ENCODE peak calls at places on chromosomes 12 and 14, in eight cellular contexts. One of them, this sample, is unnamed.

GRCh38 chr14:52876311-52876710 is 74.5 kb downstream of the FERMT2 start:
- DNase-seq in activated CD4-positive, alpha-beta T cell treated with anti-CD3 and anti-CD28 coated beads, Interleukin-2, amount 50 U/mL, for 1 hour: no peak
- DNase-seq in activated CD4-positive, alpha-beta memory T cell treated with anti-CD3 and anti-CD28 coated beads, Interleukin-2, amount 10 ng/mL, durations not matched to agents 7 days and 5 days: no peak
- DNase-seq in body of pancreas: no peak
- DNase-seq in foreskin fibroblast: peak
- DNase-seq in NCI-H146: no peak
- DNase-seq in tibial artery: no peak
- DNase-seq in neuronal stem cell: no peak
- DNase-seq in this sample: no peak

GRCh38 chr12:953776-954175 is 4.3 kb upstream of the RAD52 start:
- DNase-seq in activated CD4-positive, alpha-beta memory T cell treated with anti-CD3 and anti-CD28 coated beads, Interleukin-2, amount 10 ng/mL, durations not matched to agents 7 days and 5 days: no peak
- DNase-seq in NCI-H146: peak
- DNase-seq in tibial artery: no peak
- DNase-seq in activated CD4-positive, alpha-beta T cell treated with anti-CD3 and anti-CD28 coated beads, Interleukin-2, amount 50 U/mL, for 1 hour: no peak
- DNase-seq in body of pancreas: no peak
- DNase-seq in foreskin fibroblast: peak
- DNase-seq in neuronal stem cell: no peak
- DNase-seq in this sample: no peak

GRCh38 chr12:48037267-48037915 is 33.1 kb upstream of the COL2A1 start:
- DNase-seq in tibial artery: no peak
- DNase-seq in activated CD4-positive, alpha-beta T cell treated with anti-CD3 and anti-CD28 coated beads, Interleukin-2, amount 50 U/mL, for 1 hour: no peak
- DNase-seq in NCI-H146: no peak
- DNase-seq in activated CD4-positive, alpha-beta memory T cell treated with anti-CD3 and anti-CD28 coated beads, Interleukin-2, amount 10 ng/mL, durations not matched to agents 7 days and 5 days: no peak
- DNase-seq in neuronal stem cell: peak
- DNase-seq in body of pancreas: no peak
- DNase-seq in foreskin fibroblast: peak
- DNase-seq in this sample: peak

GRCh38 chr12:124448955-124449622 is 118.3 kb downstream of the NCOR2 start:
- DNase-seq in NCI-H146: no peak
- DNase-seq in activated CD4-positive, alpha-beta T cell treated with anti-CD3 and anti-CD28 coated beads, Interleukin-2, amount 50 U/mL, for 1 hour: no peak
- DNase-seq in activated CD4-positive, alpha-beta memory T cell treated with anti-CD3 and anti-CD28 coated beads, Interleukin-2, amount 10 ng/mL, durations not matched to agents 7 days and 5 days: no peak
- DNase-seq in foreskin fibroblast: no peak
- DNase-seq in neuronal stem cell: no peak
- DNase-seq in body of pancreas: no peak
- DNase-seq in tibial artery: no peak
- DNase-seq in this sample: no peak

GRCh38 chr12:121996945-121997612 is 24.6 kb upstream of the BCL7A start:
- DNase-seq in neuronal stem cell: no peak
- DNase-seq in body of pancreas: no peak
- DNase-seq in tibial artery: no peak
- DNase-seq in activated CD4-positive, alpha-beta memory T cell treated with anti-CD3 and anti-CD28 coated beads, Interleukin-2, amount 10 ng/mL, durations not matched to agents 7 days and 5 days: no peak
- DNase-seq in NCI-H146: no peak
- DNase-seq in activated CD4-positive, alpha-beta T cell treated with anti-CD3 and anti-CD28 coated beads, Interleukin-2, amount 50 U/mL, for 1 hour: no peak
- DNase-seq in foreskin fibroblast: peak
- DNase-seq in this sample: no peak

GRCh38 chr12:73159952-73160351 is 887.8 kb downstream of the TRHDE start:
- DNase-seq in NCI-H146: no peak
- DNase-seq in activated CD4-positive, alpha-beta memory T cell treated with anti-CD3 and anti-CD28 coated beads, Interleukin-2, amount 10 ng/mL, durations not matched to agents 7 days and 5 days: no peak
- DNase-seq in activated CD4-positive, alpha-beta T cell treated with anti-CD3 and anti-CD28 coated beads, Interleukin-2, amount 50 U/mL, for 1 hour: no peak
- DNase-seq in tibial artery: no peak
- DNase-seq in foreskin fibroblast: no peak
- DNase-seq in neuronal stem cell: no peak
- DNase-seq in body of pancreas: no peak
- DNase-seq in this sample: no peak

GRCh38 chr12:103821773-103822172 is 19.3 kb downstream of the NT5DC3 start:
- DNase-seq in tibial artery: no peak
- DNase-seq in neuronal stem cell: no peak
- DNase-seq in activated CD4-positive, alpha-beta T cell treated with anti-CD3 and anti-CD28 coated beads, Interleukin-2, amount 50 U/mL, for 1 hour: no peak
- DNase-seq in activated CD4-positive, alpha-beta memory T cell treated with anti-CD3 and anti-CD28 coated beads, Interleukin-2, amount 10 ng/mL, durations not matched to agents 7 days and 5 days: no peak
- DNase-seq in NCI-H146: no peak
- DNase-seq in body of pancreas: no peak
- DNase-seq in foreskin fibroblast: peak
- DNase-seq in this sample: no peak

GRCh38 chr14:56115471-56115870 is 2.7 kb upstream of the PELI2 start:
- DNase-seq in activated CD4-positive, alpha-beta T cell treated with anti-CD3 and anti-CD28 coated beads, Interleukin-2, amount 50 U/mL, for 1 hour: no peak
- DNase-seq in foreskin fibroblast: no peak
- DNase-seq in activated CD4-positive, alpha-beta memory T cell treated with anti-CD3 and anti-CD28 coated beads, Interleukin-2, amount 10 ng/mL, durations not matched to agents 7 days and 5 days: no peak
- DNase-seq in neuronal stem cell: no peak
- DNase-seq in NCI-H146: no peak
- DNase-seq in tibial artery: no peak
- DNase-seq in body of pancreas: no peak
- DNase-seq in this sample: no peak

GRCh38 chr12:108218911-108219310 is 89.8 kb downstream of the WSCD2 start:
- DNase-seq in body of pancreas: no peak
- DNase-seq in NCI-H146: no peak
- DNase-seq in activated CD4-positive, alpha-beta T cell treated with anti-CD3 and anti-CD28 coated beads, Interleukin-2, amount 50 U/mL, for 1 hour: no peak
- DNase-seq in foreskin fibroblast: no peak
- DNase-seq in activated CD4-positive, alpha-beta memory T cell treated with anti-CD3 and anti-CD28 coated beads, Interleukin-2, amount 10 ng/mL, durations not matched to agents 7 days and 5 days: no peak
- DNase-seq in tibial artery: no peak
- DNase-seq in neuronal stem cell: no peak
- DNase-seq in this sample: no peak

GRCh38 chr12:68012712-68013111 is 23.5 kb downstream of the IFNG-AS1 start:
- DNase-seq in body of pancreas: no peak
- DNase-seq in neuronal stem cell: no peak
- DNase-seq in foreskin fibroblast: peak
- DNase-seq in activated CD4-positive, alpha-beta T cell treated with anti-CD3 and anti-CD28 coated beads, Interleukin-2, amount 50 U/mL, for 1 hour: no peak
- DNase-seq in NCI-H146: no peak
- DNase-seq in tibial artery: no peak
- DNase-seq in activated CD4-positive, alpha-beta memory T cell treated with anti-CD3 and anti-CD28 coated beads, Interleukin-2, amount 10 ng/mL, durations not matched to agents 7 days and 5 days: no peak
- DNase-seq in this sample: no peak

GRCh38 chr12:95522692-95523091 is 28.6 kb downstream of the USP44 start:
- DNase-seq in activated CD4-positive, alpha-beta memory T cell treated with anti-CD3 and anti-CD28 coated beads, Interleukin-2, amount 10 ng/mL, durations not matched to agents 7 days and 5 days: no peak
- DNase-seq in tibial artery: no peak
- DNase-seq in neuronal stem cell: no peak
- DNase-seq in body of pancreas: no peak
- DNase-seq in activated CD4-positive, alpha-beta T cell treated with anti-CD3 and anti-CD28 coated beads, Interleukin-2, amount 50 U/mL, for 1 hour: no peak
- DNase-seq in foreskin fibroblast: no peak
- DNase-seq in NCI-H146: no peak
- DNase-seq in this sample: no peak

GRCh38 chr14:54606178-54606577 is 39.2 kb downstream of the SAMD4A start:
- DNase-seq in NCI-H146: no peak
- DNase-seq in activated CD4-positive, alpha-beta memory T cell treated with anti-CD3 and anti-CD28 coated beads, Interleukin-2, amount 10 ng/mL, durations not matched to agents 7 days and 5 days: no peak
- DNase-seq in activated CD4-positive, alpha-beta T cell treated with anti-CD3 and anti-CD28 coated beads, Interleukin-2, amount 50 U/mL, for 1 hour: no peak
- DNase-seq in tibial artery: peak
- DNase-seq in body of pancreas: no peak
- DNase-seq in foreskin fibroblast: peak
- DNase-seq in neuronal stem cell: no peak
- DNase-seq in this sample: peak

GRCh38 chr12:37666069-37666781 is 650.3 kb upstream of the ALG10B start:
- DNase-seq in activated CD4-positive, alpha-beta T cell treated with anti-CD3 and anti-CD28 coated beads, Interleukin-2, amount 50 U/mL, for 1 hour: no peak
- DNase-seq in NCI-H146: no peak
- DNase-seq in activated CD4-positive, alpha-beta memory T cell treated with anti-CD3 and anti-CD28 coated beads, Interleukin-2, amount 10 ng/mL, durations not matched to agents 7 days and 5 days: no peak
- DNase-seq in tibial artery: no peak
- DNase-seq in body of pancreas: no peak
- DNase-seq in foreskin fibroblast: no peak
- DNase-seq in neuronal stem cell: no peak
- DNase-seq in this sample: no peak

GRCh38 chr12:117387832-117388231 is 26.4 kb upstream of the NOS1 start:
- DNase-seq in neuronal stem cell: no peak
- DNase-seq in activated CD4-positive, alpha-beta T cell treated with anti-CD3 and anti-CD28 coated beads, Interleukin-2, amount 50 U/mL, for 1 hour: no peak
- DNase-seq in body of pancreas: no peak
- DNase-seq in activated CD4-positive, alpha-beta memory T cell treated with anti-CD3 and anti-CD28 coated beads, Interleukin-2, amount 10 ng/mL, durations not matched to agents 7 days and 5 days: no peak
- DNase-seq in NCI-H146: no peak
- DNase-seq in foreskin fibroblast: no peak
- DNase-seq in tibial artery: no peak
- DNase-seq in this sample: no peak

GRCh38 chr12:110010853-110011835 is 11.9 kb downstream of the ANKRD13A start:
- DNase-seq in foreskin fibroblast: no peak
- DNase-seq in body of pancreas: no peak
- DNase-seq in activated CD4-positive, alpha-beta T cell treated with anti-CD3 and anti-CD28 coated beads, Interleukin-2, amount 50 U/mL, for 1 hour: peak
- DNase-seq in activated CD4-positive, alpha-beta memory T cell treated with anti-CD3 and anti-CD28 coated beads, Interleukin-2, amount 10 ng/mL, durations not matched to agents 7 days and 5 days: peak
- DNase-seq in NCI-H146: no peak
- DNase-seq in tibial artery: no peak
- DNase-seq in neuronal stem cell: no peak
- DNase-seq in this sample: no peak

GRCh38 chr12:21946983-21947382 is 5.8 kb upstream of the ABCC9 start:
- DNase-seq in activated CD4-positive, alpha-beta memory T cell treated with anti-CD3 and anti-CD28 coated beads, Interleukin-2, amount 10 ng/mL, durations not matched to agents 7 days and 5 days: no peak
- DNase-seq in tibial artery: no peak
- DNase-seq in foreskin fibroblast: no peak
- DNase-seq in activated CD4-positive, alpha-beta T cell treated with anti-CD3 and anti-CD28 coated beads, Interleukin-2, amount 50 U/mL, for 1 hour: no peak
- DNase-seq in neuronal stem cell: no peak
- DNase-seq in NCI-H146: no peak
- DNase-seq in body of pancreas: no peak
- DNase-seq in this sample: no peak

GRCh38 chr12:106814649-106815048 is 40.2 kb downstream of the RIC8B start:
- DNase-seq in activated CD4-positive, alpha-beta T cell treated with anti-CD3 and anti-CD28 coated beads, Interleukin-2, amount 50 U/mL, for 1 hour: no peak
- DNase-seq in foreskin fibroblast: no peak
- DNase-seq in tibial artery: no peak
- DNase-seq in NCI-H146: no peak
- DNase-seq in neuronal stem cell: no peak
- DNase-seq in activated CD4-positive, alpha-beta memory T cell treated with anti-CD3 and anti-CD28 coated beads, Interleukin-2, amount 10 ng/mL, durations not matched to agents 7 days and 5 days: no peak
- DNase-seq in body of pancreas: no peak
- DNase-seq in this sample: no peak

GRCh38 chr12:103880299-103881142 is 39.5 kb upstream of the NT5DC3 start:
- DNase-seq in activated CD4-positive, alpha-beta memory T cell treated with anti-CD3 and anti-CD28 coated beads, Interleukin-2, amount 10 ng/mL, durations not matched to agents 7 days and 5 days: no peak
- DNase-seq in neuronal stem cell: no peak
- DNase-seq in NCI-H146: peak
- DNase-seq in tibial artery: no peak
- DNase-seq in body of pancreas: no peak
- DNase-seq in activated CD4-positive, alpha-beta T cell treated with anti-CD3 and anti-CD28 coated beads, Interleukin-2, amount 50 U/mL, for 1 hour: no peak
- DNase-seq in foreskin fibroblast: no peak
- DNase-seq in this sample: no peak

GRCh38 chr12:32178341-32179010 is 71.8 kb downstream of the BICD1 start:
- DNase-seq in activated CD4-positive, alpha-beta T cell treated with anti-CD3 and anti-CD28 coated beads, Interleukin-2, amount 50 U/mL, for 1 hour: no peak
- DNase-seq in activated CD4-positive, alpha-beta memory T cell treated with anti-CD3 and anti-CD28 coated beads, Interleukin-2, amount 10 ng/mL, durations not matched to agents 7 days and 5 days: no peak
- DNase-seq in body of pancreas: no peak
- DNase-seq in neuronal stem cell: no peak
- DNase-seq in NCI-H146: no peak
- DNase-seq in foreskin fibroblast: no peak
- DNase-seq in tibial artery: no peak
- DNase-seq in this sample: no peak

This sample was measured in neural progenitor cell.